ENCODE peak calls at places on chromosomes 1 and 21, in eight cellular contexts. Z is GM23248, I is PC-9, Q is OCI-LY7, K is MM.1S, C is hepatocyte, G is HCT116, J is SK-N-SH. V is an unnamed sample. For H3K9me2, the result is how much of the 10 kb centered on the place peaks cover.

GRCh38 chr1:31694910-31695300 is 8.9 kb downstream of the COL16A1 start:
- DNase-seq in G (no peak), C (no peak), J (no peak), K (no peak), Q (no peak), I (no peak), Z (no peak), V (no peak)

GRCh38 chr1:235417101-235417697 is 50.0 kb downstream of the TBCE start:
- DNase-seq in Q (peak), Z (peak), C (peak), I (peak), K (peak), G (no peak), J (peak), V (peak)

GRCh38 chr1:21244986-21245687 is 45.1 kb downstream of the ECE1 start:
- DNase-seq in C (no peak), K (no peak), Q (no peak), I (no peak), G (no peak), J (peak), Z (no peak), V (peak)

GRCh38 chr1:36555041-36555440 is 72.3 kb upstream of the CSF3R start:
- DNase-seq in C (no peak), J (no peak), Q (no peak), I (no peak), K (no peak), Z (no peak), G (no peak), V (no peak)

GRCh38 chr1:229199261-229199850 is 71.6 kb upstream of the RAB4A start:
- DNase-seq in K (no peak), J (no peak), G (no peak), Z (no peak), C (no peak), Q (no peak), I (peak), V (no peak)

GRCh38 chr1:225987491-225988316 is 11.4 kb downstream of the SDE2 start:
- DNase-seq in C (peak), Z (peak), G (peak), J (peak), I (no peak), K (peak), Q (peak), V (peak)

GRCh38 chr1:240732390-240732789 is 120.4 kb upstream of the GREM2 start:
- DNase-seq in Z (peak), I (peak), J (peak), K (peak), Q (peak), C (peak), G (peak), V (peak)

GRCh38 chr21:32888971-32889370 is 117.4 kb upstream of the PAXBP1 start:
- DNase-seq in G (no peak), K (no peak), Q (no peak), I (no peak), Z (peak), C (no peak), J (no peak), V (no peak)

GRCh38 chr1:172320723-172321122 is 99.8 kb upstream of the C1orf105 start:
- DNase-seq in I (no peak), G (no peak), Z (peak), C (no peak), J (no peak), Q (no peak), K (no peak), V (no peak)

GRCh38 chr21:41481191-41481590 is 26.8 kb downstream of the TMPRSS2 start:
- DNase-seq in Q (no peak), I (no peak), J (no peak), Z (peak), C (no peak), K (no peak), G (no peak), V (no peak)

GRCh38 chr1:982765-983436 is 1.0 kb upstream of the PERM1 start:
- DNase-seq in G (no peak), K (no peak), Z (no peak), I (peak), Q (no peak), J (no peak), C (no peak), V (no peak)

GRCh38 chr1:61436016-61436415 is 288.9 kb downstream of the TM2D1 start:
- DNase-seq in C (no peak), G (no peak), J (no peak), I (no peak), K (peak), Q (no peak), Z (peak), V (peak)

GRCh38 chr1:86648255-86648654 is 56.1 kb upstream of the SH3GLB1 start:
- DNase-seq in G (peak), J (no peak), C (no peak), Q (no peak), I (no peak), Z (peak), K (no peak), V (no peak)

GRCh38 chr1:172321429-172321828 is 99.1 kb upstream of the C1orf105 start:
- DNase-seq in Q (no peak), C (no peak), G (no peak), K (no peak), J (no peak), I (no peak), Z (peak), V (no peak)

GRCh38 chr1:109978761-109979488 is 5.6 kb upstream of the AHCYL1 start:
- DNase-seq in I (no peak), G (no peak), J (no peak), K (no peak), Q (no peak), Z (peak), C (no peak), V (no peak)

GRCh38 chr1:215865060-215865459 is 298.0 kb downstream of the KCTD3 start:
- DNase-seq in C (peak), J (no peak), G (no peak), Z (no peak), K (no peak), I (no peak), Q (no peak), V (no peak)

GRCh38 chr1:215860833-215861232 is 293.7 kb downstream of the KCTD3 start:
- DNase-seq in I (no peak), G (no peak), K (no peak), J (no peak), Q (no peak), Z (no peak), C (no peak), V (no peak)

GRCh38 chr1:215863796-215864195 is 296.7 kb downstream of the KCTD3 start:
- DNase-seq in K (peak), I (no peak), C (no peak), Q (peak), G (no peak), J (no peak), Z (peak), V (no peak)
- H3K9me2 ChIP-seq in K (under half), I (under half), C (under half), Q (under half), G (under half), J (under half), Z (under half), V (under half)

GRCh38 chr1:114043046-114043445 is 63.8 kb downstream of the OLFML3 start:
- DNase-seq in K (no peak), G (no peak), C (no peak), Z (no peak), I (no peak), Q (no peak), J (no peak), V (no peak)
- H3K9me2 ChIP-seq in K (under half), G (under half), C (under half), Z (under half), I (under half), Q (under half), J (under half), V (under half)

GRCh38 chr1:114043548-114043947 is 64.3 kb downstream of the OLFML3 start:
- DNase-seq in Q (no peak), J (no peak), Z (no peak), G (no peak), C (no peak), I (no peak), K (no peak), V (no peak)
- H3K9me2 ChIP-seq in Q (under half), J (under half), Z (under half), G (under half), C (under half), I (under half), K (under half), V (under half)

GRCh38 chr1:152539901-152540300 is 25.6 kb downstream of the CRCT1 start:
- DNase-seq in G (no peak), C (no peak), Q (no peak), I (no peak), K (no peak), J (no peak), Z (no peak), V (no peak)
- H3K9me2 ChIP-seq in G (under half), C (under half), Q (under half), I (under half), K (under half), J (under half), Z (under half), V (under half)

DNA sequence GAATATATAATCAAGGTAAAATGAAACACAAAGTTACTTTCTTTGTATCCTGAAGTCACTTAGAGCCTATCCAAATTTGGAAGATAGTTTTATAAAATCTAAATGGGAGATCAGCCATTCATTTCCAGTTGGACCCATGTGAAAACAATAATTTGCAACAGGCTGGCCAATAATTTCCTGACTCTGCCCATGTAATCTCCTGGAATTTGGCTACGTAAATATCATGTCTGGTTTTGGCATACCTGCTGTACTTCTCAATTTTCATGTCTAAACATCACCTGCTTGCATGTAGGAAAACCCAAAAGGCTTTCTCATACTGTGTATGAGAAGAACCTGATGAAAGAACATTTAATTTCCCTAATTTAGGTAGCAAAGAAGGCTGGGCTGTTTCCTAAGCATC is 7.7 kb upstream of the CYP4Z1 start:
- DNase-seq in Z (no peak), I (no peak), Q (no peak), K (no peak), C (no peak), J (no peak), G (no peak), V (no peak)
- H3K9me2 ChIP-seq in Z (under half), I (under half), Q (under half), K (under half), C (under half), J (under half), G (under half), V (under half)

GRCh38 chr1:181608386-181608785 is 125.1 kb downstream of the CACNA1E start:
- DNase-seq in Z (no peak), I (no peak), Q (no peak), C (no peak), J (no peak), G (no peak), K (no peak), V (no peak)

GRCh38 chr1:181603735-181604410 is 120.6 kb downstream of the CACNA1E start:
- DNase-seq in J (no peak), Z (no peak), G (no peak), Q (no peak), I (no peak), C (no peak), K (no peak), V (no peak)

GRCh38 chr1:181608951-181609350 is 125.6 kb downstream of the CACNA1E start:
- DNase-seq in K (no peak), C (no peak), I (no peak), Z (no peak), Q (no peak), G (no peak), J (no peak), V (no peak)

GRCh38 chr1:181604482-181604881 is 121.2 kb downstream of the CACNA1E start:
- DNase-seq in J (no peak), Z (no peak), K (no peak), Q (no peak), C (no peak), G (no peak), I (no peak), V (no peak)

DNA sequence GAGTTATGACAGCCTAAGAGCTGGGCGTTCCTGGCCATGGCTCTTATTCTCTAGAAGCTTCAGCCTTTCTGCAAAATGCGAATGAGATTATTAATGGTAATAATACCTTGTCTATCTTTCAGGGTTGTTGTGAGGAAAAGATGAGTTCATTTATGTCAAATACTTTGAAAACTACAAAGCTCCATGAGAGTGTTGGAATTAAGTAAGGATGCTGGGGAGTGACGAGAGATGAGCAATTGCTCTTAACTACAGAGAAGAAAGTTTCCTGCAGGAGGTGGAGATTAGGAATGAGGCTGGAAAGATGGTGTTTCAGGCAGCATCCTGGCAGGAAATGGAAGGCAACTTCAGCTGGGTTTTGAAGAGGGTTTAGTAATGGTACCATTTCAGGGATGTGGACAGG is 124.2 kb downstream of the CACNA1E start:
- DNase-seq in C (no peak), Q (no peak), J (no peak), Z (no peak), I (no peak), G (no peak), K (no peak), V (no peak)
- H3K9me2 ChIP-seq in C (under half), Q (under half), J (under half), Z (under half), I (under half), G (under half), K (under half), V (under half)

DNA sequence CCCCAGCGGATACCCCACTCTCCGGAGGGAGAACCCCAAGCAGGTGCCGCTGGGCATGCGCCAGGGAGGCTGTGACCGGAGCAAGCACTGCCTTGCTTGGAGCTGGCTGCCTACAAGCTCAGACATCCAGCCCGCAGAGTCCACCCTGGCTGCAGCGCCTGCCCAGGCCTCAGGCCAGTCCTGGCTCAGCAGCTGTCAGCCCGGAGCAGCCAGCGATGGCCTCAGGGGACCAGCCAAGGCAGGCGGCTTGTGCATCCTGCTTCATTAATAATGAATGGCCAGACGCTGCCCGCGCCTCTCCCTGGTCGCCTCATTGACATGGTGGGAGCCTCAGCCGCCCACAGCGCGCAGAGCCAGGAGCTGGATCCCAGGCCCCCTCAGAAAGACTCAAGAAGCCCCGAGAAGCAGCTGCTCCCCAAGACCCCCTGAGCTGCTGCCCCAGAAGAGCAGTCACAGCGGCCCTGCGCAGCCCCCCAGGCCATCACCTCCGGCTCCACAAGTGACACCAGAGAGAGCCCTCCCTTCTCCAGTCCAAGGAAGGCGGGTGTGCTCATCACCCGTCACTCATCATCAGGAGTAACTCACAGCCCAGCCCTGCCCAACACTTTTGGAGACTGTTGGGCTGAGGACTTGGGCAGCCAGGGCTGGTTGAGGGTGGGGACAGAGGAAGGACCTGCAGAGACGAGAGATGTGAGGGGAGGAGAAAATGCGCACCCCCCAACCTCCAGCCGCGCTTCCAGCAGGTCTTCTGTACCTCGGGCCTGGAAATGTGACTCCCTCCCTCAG is 19.6 kb downstream of the KCNAB2 start:
- DNase-seq in Q (no peak), J (no peak), K (no peak), Z (no peak), G (no peak), C (no peak), I (no peak), V (no peak)
- H3K9me2 ChIP-seq in Q (under half), J (under half), K (under half), Z (under half), G (under half), C (under half), I (under half), V (under half)

GRCh38 chr1:162081316-162081715 is 11.8 kb downstream of the NOS1AP start:
- DNase-seq in G (peak), Q (no peak), J (no peak), I (peak), K (no peak), C (no peak), Z (no peak), V (no peak)

GRCh38 chr1:162083273-162083672 is 13.8 kb downstream of the NOS1AP start:
- DNase-seq in G (no peak), I (no peak), C (no peak), K (no peak), J (no peak), Q (no peak), Z (no peak), V (no peak)

GRCh38 chr1:162077900-162078299 is 8.4 kb downstream of the NOS1AP start:
- DNase-seq in I (no peak), C (no peak), Q (no peak), G (no peak), J (no peak), K (no peak), Z (no peak), V (no peak)

GRCh38 chr1:162079023-162079422 is 9.5 kb downstream of the NOS1AP start:
- DNase-seq in I (no peak), G (no peak), Q (no peak), K (no peak), J (no peak), Z (no peak), C (no peak), V (no peak)

DNA sequence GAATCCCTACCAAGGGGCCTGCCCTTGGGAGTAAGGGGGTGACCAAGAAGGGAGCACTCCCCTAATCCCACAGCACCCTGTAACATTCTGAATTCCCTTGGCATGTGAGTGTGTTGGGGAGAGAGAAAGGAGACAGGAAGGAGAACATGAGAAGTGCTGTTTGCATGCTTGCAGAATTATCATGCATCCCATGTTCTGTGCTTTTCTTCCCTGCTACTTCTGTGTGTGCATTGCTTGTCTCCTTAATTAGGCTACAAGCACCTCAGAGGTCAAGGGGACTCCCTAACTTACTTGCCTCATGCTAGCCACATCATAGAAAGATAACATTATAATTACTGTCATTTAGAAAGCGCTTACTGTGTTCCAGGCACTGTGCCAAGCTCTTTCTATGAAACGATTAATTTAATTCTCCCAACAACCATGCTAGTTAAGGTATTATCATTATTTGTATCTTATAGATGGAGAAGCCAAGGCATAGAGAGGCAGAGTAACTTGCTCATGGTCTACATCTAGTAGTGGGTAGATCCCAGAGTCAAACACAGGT is 11.1 kb downstream of the NOS1AP start:
- DNase-seq in J (no peak), Z (no peak), K (no peak), C (no peak), Q (no peak), G (no peak), I (no peak), V (no peak)
- H3K9me2 ChIP-seq in J (under half), Z (under half), K (under half), C (under half), Q (under half), G (under half), I (under half), V (under half)

DNA sequence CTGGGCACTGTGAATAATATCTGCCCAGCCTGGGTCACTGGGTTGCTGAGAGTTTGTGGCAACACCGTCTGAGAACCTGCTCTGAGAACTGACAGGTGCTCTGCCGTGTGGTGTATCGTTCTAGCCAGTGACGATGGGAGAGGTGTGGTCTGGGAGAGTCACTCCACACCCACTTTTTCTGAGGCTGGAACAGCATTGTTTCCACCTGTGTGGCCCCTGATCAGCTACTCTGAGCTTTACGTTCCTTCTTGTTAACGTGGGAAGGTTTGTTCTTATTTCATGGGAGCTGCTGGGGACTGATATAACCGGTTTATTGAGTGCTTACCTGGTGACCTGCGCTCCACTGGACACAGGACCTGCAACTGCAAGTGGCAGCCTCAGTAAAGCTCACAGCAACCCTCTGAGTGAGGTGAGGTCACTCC is 34.8 kb upstream of the TENT5C start:
- DNase-seq in Q (peak), C (peak), Z (no peak), G (no peak), I (peak), J (peak), K (peak), V (no peak)
- H3K9me2 ChIP-seq in Q (under half), C (under half), Z (under half), G (under half), I (under half), J (under half), K (under half), V (under half)